ENCODE peak calls at places on chromosomes 12 and 14, in five cellular contexts. P, F, B, T and I are unnamed samples. For H3K4me1, the result is how much of the 10 kb centered on the place peaks cover.

GRCh38 chr12:94614288-94614721 is 36.1 kb downstream of the TMCC3 start:
- DNase-seq in B (peak), F (no peak), P (peak), T (no peak), I (no peak)

GRCh38 chr12:68270358-68270757 is 17.0 kb upstream of the IL22 start:
- DNase-seq in P (no peak), F (no peak), B (no peak), T (no peak), I (no peak)

GRCh38 chr14:105021656-105022275 is 883 bp upstream of the CDCA4 start:
- DNase-seq in T (no peak), B (peak), P (peak), F (peak), I (peak)

GRCh38 chr12:118874698-118875548 is 106.4 kb upstream of the SRRM4 start:
- DNase-seq in B (peak), P (no peak), F (no peak), T (no peak), I (no peak)

GRCh38 chr12:94545937-94546771 is 86.5 kb upstream of the CEP83 start:
- DNase-seq in F (peak), P (peak), T (no peak), B (peak), I (peak)

GRCh38 chr14:74257078-74257987 is 18.1 kb downstream of the VSX2 start:
- DNase-seq in T (no peak), P (no peak), F (peak), B (peak), I (no peak)

GRCh38 chr12:18141583-18141982 is 51.6 kb upstream of the RERGL start:
- DNase-seq in F (no peak), P (no peak), T (no peak), B (no peak), I (peak)

GRCh38 chr14:73245401-73246325 is 8.4 kb downstream of the PAPLN start:
- DNase-seq in B (peak), F (peak), T (no peak), P (no peak), I (no peak)

GRCh38 chr12:123889848-123890535 is 82.6 kb downstream of the CCDC92 start:
- DNase-seq in P (no peak), F (no peak), T (no peak), B (no peak), I (no peak)

GRCh38 chr12:103102225-103102744 is 144.8 kb downstream of the ASCL1 start:
- DNase-seq in B (no peak), T (no peak), F (no peak), P (no peak), I (no peak)

GRCh38 chr14:101400815-101401214 is 160.5 kb upstream of the DIO3 start:
- DNase-seq in B (no peak), F (no peak), P (no peak), T (no peak), I (no peak)

GRCh38 chr12:77847060-77847541 is 16.4 kb downstream of the NAV3 start:
- DNase-seq in F (no peak), P (no peak), B (no peak), T (no peak), I (peak)

GRCh38 chr12:54993181-54993835 is 8.7 kb upstream of the TESPA1 start:
- DNase-seq in P (peak), F (peak), T (peak), B (peak), I (peak)

GRCh38 chr14:86221000-86221399 is 691.1 kb downstream of the FLRT2 start:
- DNase-seq in T (no peak), B (peak), F (no peak), P (no peak), I (no peak)

DNA sequence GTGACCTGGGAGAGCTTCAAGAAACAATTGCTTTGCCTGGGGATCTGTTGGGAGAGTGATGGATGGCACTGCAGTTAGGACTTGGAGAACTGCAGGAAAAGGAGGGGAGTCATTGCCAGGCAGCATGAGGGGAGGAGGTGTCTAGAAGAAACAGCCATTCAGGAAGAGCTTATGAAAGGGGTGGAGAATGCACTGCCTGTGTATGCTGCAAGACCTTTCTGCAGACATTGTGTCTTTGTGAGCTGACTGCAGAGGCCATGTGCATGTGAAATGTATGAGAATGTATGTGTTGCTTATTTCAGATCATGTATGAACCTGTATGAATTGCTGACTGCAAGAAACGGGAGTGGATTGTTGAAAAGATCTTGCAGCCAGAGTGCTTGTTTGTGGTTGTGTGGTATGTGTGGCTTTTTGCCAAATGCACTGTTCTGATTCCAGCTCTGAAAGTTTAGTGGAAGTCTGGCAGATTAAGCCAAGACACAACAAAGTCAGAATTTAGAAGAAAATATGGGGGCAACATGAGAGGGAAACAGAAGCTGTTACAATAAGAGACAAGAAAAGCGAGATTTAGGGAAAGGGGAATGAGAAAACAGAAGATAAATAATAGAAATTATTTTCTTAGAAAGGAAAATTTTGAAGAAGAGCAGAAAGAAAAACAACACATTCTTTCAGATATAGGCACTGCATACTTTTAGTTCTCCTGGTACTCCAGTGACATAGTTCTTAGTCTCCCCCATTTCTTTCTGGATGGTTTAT is 9.8 kb upstream of the RIMKLB start:
- DNase-seq in F (peak), T (peak), P (peak), B (peak), I (peak)
- H3K4me1 ChIP-seq in F (under half), T (under half), P (under half), B (under half), I (under half)

GRCh38 chr12:10959777-10960176 is 20.7 kb upstream of the TAS2R14 start:
- DNase-seq in B (no peak), F (no peak), P (no peak), T (no peak), I (no peak)
- TF ChIP-seq CTCF in B (peak), F (no peak), P (no peak), T (no peak), I (peak)

GRCh38 chr12:111396726-111397445 is 8.8 kb upstream of the SH2B3 start:
- DNase-seq in F (peak), P (peak), T (no peak), B (peak), I (peak)

GRCh38 chr12:111405149-111405855 is 421 bp upstream of the SH2B3 start:
- DNase-seq in T (peak), F (peak), P (peak), B (peak), I (peak)

GRCh38 chr12:111398530-111398929 is 7.2 kb upstream of the SH2B3 start:
- DNase-seq in B (no peak), T (no peak), P (no peak), F (no peak), I (no peak)

GRCh38 chr12:111404362-111405148 is 1.2 kb upstream of the SH2B3 start:
- DNase-seq in B (peak), P (no peak), F (peak), T (no peak), I (no peak)

DNA sequence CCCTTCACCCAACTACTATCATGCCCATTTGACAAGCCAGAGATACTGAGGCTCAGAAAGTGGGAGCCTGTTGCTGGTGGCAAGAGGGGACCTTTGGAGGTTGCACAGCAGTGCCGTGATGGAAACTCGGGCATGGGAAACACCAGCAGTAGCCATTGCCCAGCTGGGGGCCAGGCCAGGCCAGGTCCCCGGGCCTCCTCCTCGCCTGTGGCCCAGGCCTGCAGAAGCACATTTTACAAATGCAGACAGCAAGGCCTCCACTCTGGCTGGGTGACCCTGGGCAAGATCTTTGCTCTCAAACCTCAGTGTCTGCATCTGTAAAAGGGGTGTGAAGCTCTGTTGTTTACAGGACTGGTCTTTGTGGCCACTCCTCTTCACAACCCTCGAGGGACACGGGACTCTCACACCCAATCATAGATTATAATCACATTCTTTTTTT is 4.5 kb upstream of the SH2B3 start:
- DNase-seq in F (no peak), B (no peak), T (no peak), P (no peak), I (no peak)
- H3K4me1 ChIP-seq in F (under half), B (under half), T (under half), P (under half), I (under half)

GRCh38 chr12:3303410-3304136 is 187.4 kb upstream of the PRMT8 start:
- DNase-seq in F (peak), B (peak), T (no peak), P (no peak), I (no peak)
- TF ChIP-seq CTCF in F (no peak), B (peak), T (no peak), P (no peak), I (peak)

GRCh38 chr12:12720052-12720451 is 2.9 kb downstream of the CDKN1B start:
- DNase-seq in F (no peak), P (no peak), T (no peak), B (no peak), I (no peak)
- H3K4me1 ChIP-seq in F (half or more), P (under half), T (half or more), B (under half), I (under half)

DNA sequence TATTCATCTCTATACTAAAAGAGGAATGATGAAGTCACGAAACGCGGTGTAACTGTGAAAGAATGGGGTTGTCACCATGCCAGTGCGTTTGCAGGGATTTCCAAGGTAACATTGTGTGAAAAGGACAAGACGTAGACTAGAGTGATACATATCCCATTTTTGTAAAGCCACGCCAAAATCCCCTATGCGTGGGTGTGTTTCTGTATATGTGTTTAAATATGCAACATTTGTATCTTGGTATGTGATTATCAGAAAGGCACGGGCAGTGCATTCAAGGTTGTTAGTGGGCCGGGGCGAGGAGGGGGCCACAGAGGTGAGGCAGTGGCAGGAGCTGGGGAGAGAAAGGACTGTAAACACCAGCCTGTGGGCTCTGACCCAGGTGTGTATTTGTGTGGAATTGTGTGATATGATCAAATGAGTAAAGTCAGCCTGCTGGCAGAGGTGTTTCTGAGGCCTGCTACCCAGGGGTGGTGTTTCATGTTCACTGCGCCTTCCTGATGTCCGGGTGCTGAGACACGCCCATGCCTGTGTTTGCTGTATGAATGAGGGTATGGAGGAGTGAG is 137.8 kb downstream of the ADGRD1 start:
- DNase-seq in F (no peak), B (no peak), P (no peak), T (no peak), I (no peak)
- TF ChIP-seq CTCF in F (no peak), B (no peak), P (no peak), T (no peak), I (no peak)

DNA sequence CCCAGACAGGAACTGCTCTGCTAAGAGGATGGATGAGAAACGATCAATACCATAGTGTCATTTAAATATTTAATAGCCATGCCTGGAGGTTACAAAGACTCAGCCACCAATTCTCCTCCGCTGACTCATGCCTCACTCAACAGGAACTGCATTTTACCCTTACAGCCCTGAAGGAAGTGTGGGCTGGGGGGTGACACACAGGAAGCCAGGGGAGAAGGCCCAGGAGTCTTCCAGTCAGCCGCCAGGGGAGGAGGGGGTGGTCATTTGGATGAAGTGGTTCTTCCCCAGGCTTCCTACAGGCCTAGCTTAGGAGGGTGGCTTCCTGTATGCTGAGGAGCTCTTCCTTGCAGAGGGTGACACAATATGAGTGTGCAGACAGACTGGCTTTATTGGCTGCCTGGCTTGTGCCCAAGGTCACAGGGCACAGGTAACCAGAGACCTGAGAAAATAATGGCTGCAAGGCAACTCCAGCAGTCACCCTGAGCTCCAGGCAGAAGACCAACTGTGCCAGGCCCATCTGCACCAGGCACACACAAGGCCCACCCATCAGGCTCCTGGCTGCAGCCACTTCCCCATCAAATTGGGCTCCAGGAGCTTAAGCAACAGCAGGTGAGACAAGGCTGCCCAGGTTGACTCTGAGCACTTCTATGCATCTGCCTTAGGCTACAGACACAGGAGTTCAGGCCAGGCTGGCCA is 30.6 kb upstream of the RPLP0 start:
- DNase-seq in P (peak), B (peak), T (no peak), F (peak), I (peak)
- H3K4me1 ChIP-seq in P (half or more), B (half or more), T (half or more), F (half or more), I (half or more)

GRCh38 chr12:82688619-82689018 is 1.9 kb downstream of the TMTC2 start:
- DNase-seq in P (no peak), T (no peak), B (no peak), F (no peak), I (no peak)

GRCh38 chr12:82685721-82686222 is 934 bp upstream of the TMTC2 start:
- DNase-seq in F (peak), T (peak), P (peak), B (peak), I (peak)

GRCh38 chr12:82686223-82687019 is at the start of gene TMTC2:
- DNase-seq in T (peak), F (peak), P (peak), B (peak), I (peak)

GRCh38 chr12:82688035-82688501 is 1.4 kb downstream of the TMTC2 start:
- DNase-seq in T (no peak), P (no peak), B (no peak), F (no peak), I (peak)

GRCh38 chr12:82687020-82687951 is 580 bp downstream of the TMTC2 start:
- DNase-seq in T (no peak), P (peak), B (peak), F (peak), I (peak)
- TF ChIP-seq CTCF in T (no peak), P (no peak), B (peak), F (no peak), I (no peak)